ENCODE peak calls at places on chromosomes 7 and 10, in four cellular contexts. B, F, A and X are unnamed samples.

GRCh38 chr10:110684800-110685446 is 40.8 kb downstream of the RBM20 start:
- DNase-seq in B (no peak), F (no peak), A (peak), X (peak)

GRCh38 chr10:132910901-132911711 is 31.3 kb downstream of the CFAP46 start:
- DNase-seq in B (no peak), F (no peak), A (peak), X (peak)

GRCh38 chr7:43384585-43385308 is 198.2 kb upstream of the STK17A start:
- DNase-seq in B (no peak), F (no peak), A (peak), X (no peak)

GRCh38 chr10:133140417-133141143 is 19.4 kb upstream of the KNDC1 start:
- DNase-seq in B (no peak), F (no peak), A (no peak), X (no peak)

GRCh38 chr7:144830811-144831210 is 5.0 kb downstream of the TPK1 start:
- DNase-seq in B (no peak), F (no peak), A (peak), X (peak)

GRCh38 chr7:41732279-41733062 is 29.6 kb upstream of the INHBA start:
- DNase-seq in B (no peak), F (no peak), A (peak), X (no peak)

GRCh38 chr10:4820804-4821401 is 5.1 kb upstream of the AKR1E2 start:
- DNase-seq in B (peak), F (no peak), A (no peak), X (no peak)

GRCh38 chr10:126225672-126226007 is 162.6 kb downstream of the ADAM12 start:
- DNase-seq in B (peak), F (no peak), A (no peak), X (no peak)

GRCh38 chr10:89521368-89521767 is 14.0 kb downstream of the SLC16A12 start:
- DNase-seq in B (no peak), F (no peak), A (no peak), X (no peak)

GRCh38 chr7:21300692-21301091 is 127.2 kb upstream of the SP4 start:
- DNase-seq in B (no peak), F (no peak), A (no peak), X (no peak)

GRCh38 chr7:20033621-20034200 is 183.5 kb downstream of the MACC1 start:
- DNase-seq in B (peak), F (no peak), A (peak), X (peak)

GRCh38 chr7:90857595-90857994 is 261.5 kb downstream of the CDK14 start:
- DNase-seq in B (no peak), F (no peak), A (peak), X (no peak)

GRCh38 chr10:26430641-26431163 is 7.4 kb upstream of the APBB1IP start:
- DNase-seq in B (no peak), F (no peak), A (peak), X (no peak)

GRCh38 chr10:132162021-132162531 is 24.7 kb upstream of the DPYSL4 start:
- DNase-seq in B (no peak), F (no peak), A (no peak), X (no peak)

GRCh38 chr10:52314822-52315552 is 906 bp downstream of the DKK1 start:
- DNase-seq in B (no peak), F (no peak), A (peak), X (peak)

GRCh38 chr10:1652151-1652550 is 85.2 kb downstream of the ADARB2 start:
- DNase-seq in B (no peak), F (no peak), A (no peak), X (no peak)